ENCODE peak calls at places on chromosomes 11 and 22, in six cellular contexts. U is A549, V is IMR-90, A is neural progenitor cell, F is fibroblast of pulmonary artery, R is WTC11. Q is an unnamed sample.

GRCh38 chr11:30281476-30282288 is 41.2 kb upstream of the ARL14EP start:
- DNase-seq in F (no peak), V (no peak), U (no peak), A (no peak), R (no peak), Q (no peak)

GRCh38 chr11:117072517-117073218 is 25.6 kb downstream of the SIK3 start:
- DNase-seq in A (no peak), U (peak; percentile 87), V (peak; percentile 96), R (no peak), F (peak; percentile 90), Q (no peak)

GRCh38 chr11:34044664-34045485 is 6.7 kb upstream of the CAPRIN1 start:
- DNase-seq in V (peak; percentile 82), F (peak; percentile 72), U (peak; percentile 76), R (peak; percentile 28), A (peak; percentile 53), Q (no peak)

GRCh38 chr11:62883677-62884076 is 3.0 kb downstream of the SLC3A2 start:
- DNase-seq in V (no peak), U (no peak), A (no peak), F (no peak), R (no peak), Q (no peak)

GRCh38 chr11:23021287-23021863 is 161.1 kb upstream of the CCDC179 start:
- DNase-seq in F (peak; percentile 47), A (peak; percentile 59), R (peak; percentile 35), U (peak; percentile 12), V (peak; percentile 51), Q (peak; percentile 38)

GRCh38 chr11:73931951-73932350 is 18.9 kb upstream of the DNAJB13 start:
- DNase-seq in R (no peak), A (no peak), F (no peak), U (no peak), V (no peak), Q (no peak)

GRCh38 chr11:11772865-11773515 is 68.8 kb upstream of the USP47 start:
- DNase-seq in V (no peak), U (no peak), A (no peak), R (no peak), F (no peak), Q (no peak)

GRCh38 chr22:49672013-49672516 is 155.6 kb downstream of the BRD1 start:
- DNase-seq in R (no peak), V (no peak), A (no peak), F (no peak), U (no peak), Q (no peak)

GRCh38 chr11:13268791-13269190 is 8.8 kb upstream of the BMAL1 start:
- DNase-seq in F (no peak), R (no peak), U (no peak), V (no peak), A (no peak), Q (no peak)

GRCh38 chr11:8038393-8038792 is 42.6 kb upstream of the TUB start:
- DNase-seq in V (no peak), R (no peak), F (no peak), U (no peak), A (peak; percentile 76), Q (no peak)

GRCh38 chr11:2932850-2933251 is 3.6 kb upstream of the PHLDA2 start:
- DNase-seq in A (no peak), U (no peak), R (no peak), V (peak; percentile 46), F (no peak), Q (no peak)

GRCh38 chr22:39114157-39114511 is 17.1 kb downstream of the APOBEC3H start:
- DNase-seq in V (no peak), F (no peak), R (peak; percentile 51), U (no peak), A (peak; percentile 58), Q (peak; percentile 40)

GRCh38 chr11:85347291-85347690 is 279.9 kb downstream of the DLG2 start:
- DNase-seq in V (no peak), F (no peak), R (no peak), U (no peak), A (peak; percentile 27), Q (no peak)

GRCh38 chr22:23105919-23106853 is 35.6 kb downstream of the RSPH14 start:
- DNase-seq in R (no peak), F (no peak), V (no peak), A (no peak), U (no peak), Q (no peak)

GRCh38 chr11:87141980-87142514 is 104.3 kb downstream of the TMEM135 start:
- DNase-seq in R (no peak), U (no peak), A (no peak), F (no peak), V (no peak), Q (no peak)

GRCh38 chr11:3939651-3940190 is 84.3 kb downstream of the STIM1 start:
- DNase-seq in U (no peak), R (no peak), F (peak; percentile 53), A (no peak), V (peak; percentile 74), Q (no peak)

GRCh38 chr11:81039916-81040530 is 1599.2 kb upstream of the TENM4 start:
- DNase-seq in A (no peak), V (no peak), R (no peak), F (no peak), U (no peak), Q (no peak)

GRCh38 chr11:72233773-72234513 is 9.4 kb downstream of the INPPL1 start:
- DNase-seq in F (no peak), V (no peak), R (no peak), U (no peak), A (no peak), Q (no peak)

GRCh38 chr11:111775024-111775710 is 9.0 kb upstream of the PPP2R1B start:
- DNase-seq in A (no peak), U (no peak), F (peak; percentile 73), V (peak; percentile 50), R (no peak), Q (no peak)

GRCh38 chr22:29030618-29031235 is 30.9 kb downstream of the C22orf31 start:
- DNase-seq in V (peak; percentile 77), R (peak; percentile 71), A (peak; percentile 79), U (peak; percentile 82), F (peak; percentile 81), Q (peak; percentile 74)

GRCh38 chr22:42336527-42337227 is 66.2 kb upstream of the TCF20 start:
- DNase-seq in U (no peak), V (no peak), F (no peak), A (no peak), R (no peak), Q (no peak)

GRCh38 chr11:1586699-1587098 is 1.6 kb upstream of the KRTAP5-1 start:
- DNase-seq in A (no peak), F (no peak), V (no peak), U (no peak), R (no peak), Q (no peak)

GRCh38 chr11:3970101-3970500 is 114.6 kb downstream of the STIM1 start:
- DNase-seq in F (no peak), A (no peak), V (no peak), U (no peak), R (no peak), Q (no peak)

GRCh38 chr22:41469218-41469851 is 418 bp downstream of the ACO2 start:
- DNase-seq in A (peak; percentile 55), F (no peak), U (no peak), V (no peak), R (peak; percentile 34), Q (no peak)

GRCh38 chr11:101870510-101870909 is 44.3 kb upstream of the CEP126 start:
- DNase-seq in F (peak; percentile 77), U (peak; percentile 74), A (no peak), V (peak; percentile 87), R (no peak), Q (no peak)

GRCh38 chr11:64489831-64490441 is 101.1 kb upstream of the SLC22A12 start:
- DNase-seq in F (peak; percentile 43), A (peak; percentile 92), R (peak; percentile 84), V (peak; percentile 7), U (peak; percentile 59), Q (peak; percentile 85)
- TF ChIP-seq CTCF in F (peak; percentile 62), A (peak; percentile 95), R (peak; percentile 85), V (peak; percentile 53), U (peak; percentile 79), Q (peak; percentile 74)

DNA sequence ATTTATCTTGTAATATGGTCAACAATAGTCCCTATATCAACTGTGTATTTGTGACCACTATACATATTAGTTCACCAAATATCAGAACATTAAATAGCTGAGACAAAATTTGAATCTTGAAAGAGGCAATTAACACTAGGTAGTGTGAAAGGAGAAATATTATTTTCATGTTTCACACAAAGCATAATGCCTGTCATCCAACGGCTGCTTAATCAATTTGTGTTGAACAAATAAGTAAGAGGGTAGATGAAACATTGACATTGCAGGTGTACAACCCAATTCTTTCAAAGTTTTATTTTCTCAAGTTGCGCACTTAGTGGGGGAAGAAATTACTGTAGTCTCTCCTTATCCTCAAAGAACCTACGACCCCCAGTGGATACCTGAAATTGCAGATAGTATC is 3.4 kb upstream of the OR8I2 start:
- DNase-seq in A (no peak), F (no peak), V (no peak), R (no peak), U (peak; percentile 6), Q (no peak)
- TF ChIP-seq CTCF in A (no peak), F (no peak), V (no peak), R (no peak), U (peak; percentile 38), Q (no peak)

GRCh38 chr11:113436672-113437252 is 38.4 kb downstream of the DRD2 start:
- DNase-seq in V (no peak), U (no peak), R (no peak), F (no peak), A (no peak), Q (peak; percentile 38)
- TF ChIP-seq CTCF in V (no peak), U (no peak), R (no peak), F (no peak), A (no peak), Q (no peak)

DNA sequence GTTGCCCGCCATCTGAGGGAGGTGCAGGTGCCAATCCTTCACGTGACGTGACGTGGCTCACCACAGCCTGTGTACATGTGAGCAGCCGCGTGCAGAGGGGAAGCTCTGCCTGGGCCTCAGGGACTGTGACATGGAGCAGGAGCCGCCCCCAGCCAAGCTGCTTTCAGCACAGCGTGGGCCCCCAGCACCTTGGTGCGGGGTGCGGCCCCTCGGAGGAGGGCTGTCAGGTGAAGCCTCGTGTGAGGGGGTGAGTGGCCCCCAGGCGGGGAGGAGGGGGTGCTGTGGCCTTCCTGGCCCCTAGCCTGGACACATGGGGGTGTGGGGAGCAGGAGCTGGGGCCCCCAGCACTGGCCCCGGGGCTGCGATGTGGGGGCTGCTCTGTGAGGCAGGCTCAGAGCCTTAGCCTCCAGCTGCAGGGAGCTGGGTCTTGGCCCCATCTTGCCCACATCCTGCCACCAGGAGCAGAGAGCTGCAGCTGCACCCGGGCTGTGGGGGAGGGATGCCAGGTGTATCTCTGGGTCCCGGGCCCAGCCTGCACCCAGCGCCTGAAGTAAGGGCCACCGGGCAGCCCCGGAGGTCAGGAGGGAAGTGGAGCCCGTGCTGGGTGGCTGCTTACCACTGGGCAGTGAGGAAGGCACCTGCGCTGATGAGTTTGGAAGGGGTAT is at the start of gene ADORA2A:
- DNase-seq in V (no peak), F (no peak), A (no peak), R (no peak), U (no peak), Q (no peak)
- TF ChIP-seq CTCF in V (no peak), F (no peak), A (no peak), R (no peak), U (no peak), Q (no peak)